ENCODE peak calls at places on chromosomes 6 and 20, in nine cellular contexts. D, Y, Q, N, I, R, S, P and J are unnamed samples.
A peak's percentile ranks its signal among the peaks of the same experiment; 100 is the strongest.

GRCh38 chr6:100801036-100801435 is 80.1 kb downstream of the ASCC3 start:
- DNase-seq in Y (no peak), P (no peak), R (no peak), I (no peak), S (no peak), N (no peak), D (no peak), Q (no peak), J (no peak)

GRCh38 chr20:54475334-54476287 is at the start of gene DOK5:
- DNase-seq in P (peak; percentile 18), Q (peak; percentile 31), Y (peak; percentile 38), S (no peak), R (peak; percentile 67), D (no peak), I (peak; percentile 31), N (no peak), J (peak; percentile 64)

GRCh38 chr20:35385733-35386132 is 26.0 kb downstream of the UQCC1 start:
- DNase-seq in I (no peak), D (no peak), Y (peak; percentile 52), R (no peak), P (no peak), N (no peak), S (no peak), Q (no peak), J (peak; percentile 60)

GRCh38 chr6:73888050-73888449 is 192.0 kb downstream of the CD109 start:
- DNase-seq in I (no peak), Q (no peak), R (no peak), N (no peak), S (no peak), D (no peak), P (no peak), Y (peak; percentile 25), J (no peak)

GRCh38 chr6:20404641-20405032 is 3.0 kb downstream of the E2F3 start:
- DNase-seq in N (peak; percentile 89), P (peak; percentile 78), Q (peak; percentile 42), S (peak; percentile 55), Y (peak; percentile 81), R (no peak), I (peak; percentile 5), D (peak; percentile 60), J (peak; percentile 80)

GRCh38 chr20:62027116-62027515 is 38.6 kb downstream of the TAF4 start:
- DNase-seq in S (no peak), Q (no peak), N (no peak), R (no peak), D (no peak), I (no peak), Y (no peak), P (no peak), J (peak; percentile 13)

GRCh38 chr6:42781546-42781810 is 374 bp upstream of the BICRAL start:
- DNase-seq in N (no peak), Q (no peak), S (no peak), P (no peak), Y (peak; percentile 37), R (no peak), I (no peak), D (peak; percentile 34), J (peak; percentile 34)

GRCh38 chr6:142438898-142439297 is 137.1 kb downstream of the ADGRG6 start:
- DNase-seq in R (no peak), I (no peak), D (no peak), S (no peak), Q (no peak), Y (no peak), P (no peak), N (no peak), J (no peak)

GRCh38 chr20:44959082-44959895 is 908 bp downstream of the TOMM34 start:
- DNase-seq in S (peak; percentile 3), D (no peak), I (no peak), Q (no peak), R (no peak), N (peak; percentile 55), P (peak; percentile 77), Y (peak; percentile 76), J (peak; percentile 58)

GRCh38 chr6:166778776-166779175 is 151.7 kb upstream of the RPS6KA2 start:
- DNase-seq in Y (no peak), D (no peak), P (no peak), S (no peak), Q (no peak), R (no peak), I (no peak), N (no peak), J (no peak)

GRCh38 chr6:7828123-7828522 is 82.5 kb downstream of the TXNDC5 start:
- DNase-seq in D (no peak), Y (no peak), N (no peak), I (no peak), S (no peak), P (no peak), Q (no peak), R (no peak), J (no peak)

GRCh38 chr20:9235518-9235917 is 166.6 kb downstream of the PLCB4 start:
- DNase-seq in Q (no peak), N (no peak), Y (peak; percentile 69), P (no peak), S (peak; percentile 15), D (no peak), I (no peak), R (no peak), J (peak; percentile 94)

GRCh38 chr6:111992851-111993250 is 61.1 kb upstream of the CCN6 start:
- DNase-seq in Q (no peak), N (no peak), I (no peak), S (no peak), R (no peak), Y (peak; percentile 83), P (peak; percentile 54), D (no peak), J (peak; percentile 64)

GRCh38 chr6:159299566-159299965 is 130.4 kb downstream of the FNDC1 start:
- DNase-seq in N (no peak), Q (no peak), S (no peak), R (no peak), I (no peak), Y (no peak), P (no peak), D (no peak), J (no peak)

GRCh38 chr6:17714879-17715860 is 8.4 kb upstream of the NUP153 start:
- DNase-seq in R (no peak), P (peak; percentile 55), I (no peak), Y (peak; percentile 93), D (no peak), N (no peak), S (no peak), Q (no peak), J (peak; percentile 87)

GRCh38 chr6:35449287-35449881 is 2.8 kb upstream of the FANCE start:
- DNase-seq in S (peak; percentile 78), P (peak; percentile 44), Q (no peak), Y (peak; percentile 81), D (peak; percentile 73), N (peak; percentile 79), I (peak; percentile 82), R (no peak), J (peak; percentile 78)

GRCh38 chr20:56554869-56555268 is 21.8 kb downstream of the FAM209B start:
- DNase-seq in S (peak; percentile 99), Y (peak; percentile 96), Q (no peak), D (no peak), I (peak; percentile 67), R (peak; percentile 53), N (peak; percentile 94), P (peak; percentile 10), J (peak; percentile 95)

GRCh38 chr6:79710127-79710526 is 79.0 kb downstream of the SH3BGRL2 start:
- DNase-seq in I (no peak), Q (no peak), Y (no peak), R (no peak), S (no peak), P (no peak), N (no peak), D (no peak), J (no peak)

GRCh38 chr6:143223895-143224294 is 163.2 kb downstream of the AIG1 start:
- DNase-seq in Q (no peak), P (no peak), R (no peak), S (no peak), D (no peak), Y (peak; percentile 69), I (no peak), N (no peak), J (peak; percentile 52)

GRCh38 chr6:52519618-52520017 is 57.2 kb downstream of the TRAM2 start:
- DNase-seq in R (no peak), N (no peak), Q (no peak), S (no peak), P (no peak), D (no peak), I (no peak), Y (no peak), J (no peak)

GRCh38 chr6:44297063-44298038 is 15.8 kb downstream of the AARS2 start:
- DNase-seq in P (peak; percentile 72), Q (peak; percentile 52), D (peak; percentile 35), I (no peak), N (peak; percentile 47), S (peak; percentile 52), Y (peak; percentile 35), R (peak; percentile 48), J (peak; percentile 19)

GRCh38 chr20:57205625-57206219 is 60.7 kb downstream of the BMP7 start:
- DNase-seq in D (no peak), I (no peak), S (no peak), P (no peak), R (no peak), N (no peak), Q (no peak), Y (peak; percentile 1), J (no peak)

GRCh38 chr6:16850332-16851022 is 89.2 kb upstream of the ATXN1 start:
- DNase-seq in N (no peak), S (no peak), Q (no peak), P (no peak), R (no peak), Y (no peak), I (no peak), D (no peak), J (no peak)

GRCh38 chr6:135812085-135812526 is 39.4 kb upstream of the PDE7B start:
- DNase-seq in I (no peak), N (no peak), S (no peak), R (no peak), Y (peak; percentile 46), Q (no peak), D (no peak), P (no peak), J (peak; percentile 40)

GRCh38 chr6:63615590-63615989 is 20.0 kb upstream of the PHF3 start:
- DNase-seq in R (no peak), S (no peak), N (no peak), I (no peak), P (no peak), Q (no peak), Y (no peak), D (no peak), J (no peak)

GRCh38 chr6:15551798-15552197 is 111.0 kb downstream of the DTNBP1 start:
- DNase-seq in R (no peak), P (no peak), N (no peak), Q (no peak), I (no peak), D (no peak), S (peak; percentile 49), Y (no peak), J (peak; percentile 10)

GRCh38 chr6:170301184-170301583 is 5.4 kb upstream of the FAM120B start:
- DNase-seq in Q (no peak), S (no peak), I (no peak), P (no peak), N (no peak), D (no peak), R (no peak), Y (no peak), J (no peak)

GRCh38 chr6:16739329-16739801 is 21.9 kb downstream of the ATXN1 start:
- DNase-seq in S (no peak), I (no peak), Q (no peak), N (no peak), D (no peak), Y (no peak), R (no peak), P (no peak), J (no peak)

GRCh38 chr20:24079661-24080412 is 91.3 kb upstream of the GGTLC1 start:
- DNase-seq in P (no peak), N (no peak), S (no peak), I (no peak), Q (no peak), D (no peak), R (no peak), Y (no peak), J (no peak)

GRCh38 chr20:36550797-36551299 is 9.5 kb downstream of the MYL9 start:
- DNase-seq in I (no peak), S (no peak), D (no peak), N (no peak), R (no peak), Y (peak; percentile 58), Q (no peak), P (no peak), J (no peak)